ENCODE peak calls at places on chromosomes 16 and 17, in four cellular contexts. One of them, this sample, is unnamed.
A peak's percentile ranks its signal among the peaks of the same experiment; 100 is the strongest.

GRCh38 chr17:43755389-43755875 is 3.2 kb downstream of the SOST start:
- ATAC-seq in CD4-positive, CD25-positive, alpha-beta regulatory T cell: no peak
- ATAC-seq in left lung: peak; percentile 48
- ATAC-seq in upper lobe of right lung: peak; percentile 4
- ATAC-seq in this sample: no peak

GRCh38 chr17:27319536-27320221 is 25.8 kb downstream of the WSB1 start:
- ATAC-seq in CD4-positive, CD25-positive, alpha-beta regulatory T cell: no peak
- ATAC-seq in left lung: peak; percentile 59
- ATAC-seq in upper lobe of right lung: peak; percentile 67
- ATAC-seq in this sample: peak; percentile 75

GRCh38 chr16:85903576-85903975 is 4.6 kb downstream of the IRF8 start:
- ATAC-seq in CD4-positive, CD25-positive, alpha-beta regulatory T cell: no peak
- ATAC-seq in left lung: no peak
- ATAC-seq in upper lobe of right lung: peak; percentile 8
- ATAC-seq in this sample: no peak

GRCh38 chr16:49747654-49748053 is 108.3 kb downstream of the ZNF423 start:
- ATAC-seq in CD4-positive, CD25-positive, alpha-beta regulatory T cell: no peak
- ATAC-seq in left lung: no peak
- ATAC-seq in upper lobe of right lung: no peak
- ATAC-seq in this sample: peak; percentile 13

GRCh38 chr17:62717589-62718342 is 90.3 kb downstream of the MRC2 start:
- ATAC-seq in CD4-positive, CD25-positive, alpha-beta regulatory T cell: no peak
- ATAC-seq in left lung: no peak
- ATAC-seq in upper lobe of right lung: no peak
- ATAC-seq in this sample: no peak

GRCh38 chr17:44402564-44403172 is 13.2 kb upstream of the ITGA2B start:
- ATAC-seq in CD4-positive, CD25-positive, alpha-beta regulatory T cell: no peak
- ATAC-seq in left lung: no peak
- ATAC-seq in upper lobe of right lung: no peak
- ATAC-seq in this sample: no peak

GRCh38 chr17:50920891-50921595 is 54.9 kb upstream of the TOB1 start:
- ATAC-seq in CD4-positive, CD25-positive, alpha-beta regulatory T cell: no peak
- ATAC-seq in left lung: no peak
- ATAC-seq in upper lobe of right lung: no peak
- ATAC-seq in this sample: no peak

GRCh38 chr17:50165066-50165465 is 739 bp upstream of the SGCA start:
- ATAC-seq in CD4-positive, CD25-positive, alpha-beta regulatory T cell: no peak
- ATAC-seq in left lung: no peak
- ATAC-seq in upper lobe of right lung: no peak
- ATAC-seq in this sample: no peak

GRCh38 chr17:42706732-42707131 is 24.4 kb downstream of the CNTNAP1 start:
- ATAC-seq in CD4-positive, CD25-positive, alpha-beta regulatory T cell: peak; percentile 78
- ATAC-seq in left lung: no peak
- ATAC-seq in upper lobe of right lung: no peak
- ATAC-seq in this sample: no peak

GRCh38 chr16:69083306-69083941 is 22.0 kb upstream of the HAS3 start:
- ATAC-seq in CD4-positive, CD25-positive, alpha-beta regulatory T cell: no peak
- ATAC-seq in left lung: peak; percentile 49
- ATAC-seq in upper lobe of right lung: peak; percentile 72
- ATAC-seq in this sample: no peak

GRCh38 chr17:6135216-6135615 is 65.0 kb downstream of the WSCD1 start:
- ATAC-seq in CD4-positive, CD25-positive, alpha-beta regulatory T cell: no peak
- ATAC-seq in left lung: no peak
- ATAC-seq in upper lobe of right lung: no peak
- ATAC-seq in this sample: no peak

DNA sequence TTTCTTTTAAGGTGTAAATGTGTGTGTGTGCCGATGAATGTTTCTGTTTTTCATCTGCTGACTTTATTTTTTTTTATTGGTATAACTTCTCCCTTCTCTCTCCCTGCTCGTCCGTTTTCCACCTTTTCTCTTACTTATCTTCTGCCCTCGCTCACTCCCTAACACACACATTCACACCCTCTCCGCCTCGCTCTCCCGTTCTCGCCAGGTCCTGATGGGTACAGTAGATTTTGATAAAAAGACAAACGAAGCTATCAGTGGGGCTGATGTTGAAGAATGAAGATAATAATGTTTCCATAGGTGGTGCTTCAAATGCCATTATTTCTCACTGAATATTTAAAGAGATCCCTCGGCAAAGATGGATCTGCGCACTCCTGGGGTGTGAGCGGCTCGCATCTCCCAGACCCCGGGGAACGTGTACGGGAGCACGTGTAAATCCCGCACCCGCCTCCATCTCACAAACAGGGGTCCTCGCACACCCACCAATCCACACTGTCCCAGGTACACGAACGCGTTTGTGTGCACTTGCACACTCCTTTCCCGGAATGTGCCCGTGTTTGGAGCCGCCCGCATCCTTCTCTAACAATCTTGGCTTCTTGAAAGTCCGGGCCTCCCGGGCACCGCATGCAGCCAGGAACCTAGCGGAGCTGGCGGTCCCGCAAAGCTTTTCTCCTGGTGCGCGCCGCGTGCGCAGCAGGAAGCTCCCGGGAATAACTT is 2.4 kb upstream of the SALL1 start:
- ATAC-seq in CD4-positive, CD25-positive, alpha-beta regulatory T cell: no peak
- ATAC-seq in left lung: no peak
- ATAC-seq in upper lobe of right lung: no peak
- ATAC-seq in this sample: no peak
- H3K4me3 ChIP-seq in CD4-positive, CD25-positive, alpha-beta regulatory T cell: no peak overlapping the region
- H3K4me3 ChIP-seq in left lung: no peak overlapping the region
- H3K4me3 ChIP-seq in upper lobe of right lung: no peak overlapping the region
- H3K4me3 ChIP-seq in this sample: no peak overlapping the region

GRCh38 chr17:82567286-82567685 is 47.8 kb downstream of the FOXK2 start:
- ATAC-seq in CD4-positive, CD25-positive, alpha-beta regulatory T cell: no peak
- ATAC-seq in left lung: no peak
- ATAC-seq in upper lobe of right lung: no peak
- ATAC-seq in this sample: no peak

GRCh38 chr17:82570282-82570681 is 50.8 kb downstream of the FOXK2 start:
- ATAC-seq in CD4-positive, CD25-positive, alpha-beta regulatory T cell: no peak
- ATAC-seq in left lung: no peak
- ATAC-seq in upper lobe of right lung: no peak
- ATAC-seq in this sample: no peak

GRCh38 chr17:82566129-82566995 is 46.8 kb downstream of the FOXK2 start:
- ATAC-seq in CD4-positive, CD25-positive, alpha-beta regulatory T cell: no peak
- ATAC-seq in left lung: no peak
- ATAC-seq in upper lobe of right lung: no peak
- ATAC-seq in this sample: no peak

GRCh38 chr17:82569621-82570020 is 50.1 kb downstream of the FOXK2 start:
- ATAC-seq in CD4-positive, CD25-positive, alpha-beta regulatory T cell: no peak
- ATAC-seq in left lung: no peak
- ATAC-seq in upper lobe of right lung: no peak
- ATAC-seq in this sample: no peak

GRCh38 chr17:82568997-82569393 is 49.5 kb downstream of the FOXK2 start:
- ATAC-seq in CD4-positive, CD25-positive, alpha-beta regulatory T cell: no peak
- ATAC-seq in left lung: peak; percentile 11
- ATAC-seq in upper lobe of right lung: no peak
- ATAC-seq in this sample: no peak
- H3K27ac ChIP-seq in CD4-positive, CD25-positive, alpha-beta regulatory T cell: no peak overlapping the region
- H3K27ac ChIP-seq in left lung: peak overlapping the region; percentile 42
- H3K27ac ChIP-seq in upper lobe of right lung: peak overlapping the region; percentile 42
- H3K27ac ChIP-seq in this sample: no peak overlapping the region

GRCh38 chr17:36088559-36089376 is 1.2 kb downstream of the CCL3 start:
- ATAC-seq in CD4-positive, CD25-positive, alpha-beta regulatory T cell: no peak
- ATAC-seq in left lung: no peak
- ATAC-seq in upper lobe of right lung: peak; percentile 8
- ATAC-seq in this sample: no peak
- H3K4me3 ChIP-seq in CD4-positive, CD25-positive, alpha-beta regulatory T cell: no peak overlapping the region
- H3K4me3 ChIP-seq in left lung: no peak overlapping the region
- H3K4me3 ChIP-seq in upper lobe of right lung: no peak overlapping the region
- H3K4me3 ChIP-seq in this sample: no peak overlapping the region

GRCh38 chr16:20903889-20904506 is 3.4 kb downstream of the LYRM1 start:
- ATAC-seq in CD4-positive, CD25-positive, alpha-beta regulatory T cell: no peak
- ATAC-seq in left lung: no peak
- ATAC-seq in upper lobe of right lung: no peak
- ATAC-seq in this sample: no peak

GRCh38 chr16:20904507-20905079 is 4.0 kb downstream of the LYRM1 start:
- ATAC-seq in CD4-positive, CD25-positive, alpha-beta regulatory T cell: no peak
- ATAC-seq in left lung: no peak
- ATAC-seq in upper lobe of right lung: peak; percentile 2
- ATAC-seq in this sample: no peak

GRCh38 chr16:20906225-20906870 is 5.8 kb downstream of the LYRM1 start:
- ATAC-seq in CD4-positive, CD25-positive, alpha-beta regulatory T cell: no peak
- ATAC-seq in left lung: peak; percentile 32
- ATAC-seq in upper lobe of right lung: peak; percentile 8
- ATAC-seq in this sample: peak; percentile 79

GRCh38 chr16:20905576-20905975 is 5.0 kb downstream of the LYRM1 start:
- ATAC-seq in CD4-positive, CD25-positive, alpha-beta regulatory T cell: no peak
- ATAC-seq in left lung: no peak
- ATAC-seq in upper lobe of right lung: no peak
- ATAC-seq in this sample: no peak

DNA sequence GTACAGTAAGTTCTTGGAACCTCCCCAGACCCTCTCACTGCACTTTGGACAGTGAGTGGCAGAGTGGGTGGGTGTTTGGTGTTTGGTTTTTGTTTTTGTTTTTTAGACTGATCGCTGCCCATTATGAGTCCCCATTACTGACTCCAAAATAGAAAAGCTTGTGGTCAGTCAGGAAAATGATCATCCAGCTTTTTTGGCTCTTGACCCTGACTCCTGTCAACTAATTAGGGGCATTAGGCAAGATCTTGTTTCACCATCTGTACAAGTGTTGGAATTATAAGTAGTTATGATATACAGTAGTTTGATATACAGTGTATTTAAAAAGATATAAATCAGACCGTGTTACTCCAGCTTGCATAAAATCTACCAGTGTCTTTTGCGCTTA is 6.3 kb downstream of the LYRM1 start:
- ATAC-seq in CD4-positive, CD25-positive, alpha-beta regulatory T cell: no peak
- ATAC-seq in left lung: no peak
- ATAC-seq in upper lobe of right lung: no peak
- ATAC-seq in this sample: peak; percentile 29
- H3K27ac ChIP-seq in CD4-positive, CD25-positive, alpha-beta regulatory T cell: no peak overlapping the region
- H3K27ac ChIP-seq in left lung: peak overlapping the region; percentile 97
- H3K27ac ChIP-seq in upper lobe of right lung: peak overlapping the region; percentile 56
- H3K27ac ChIP-seq in this sample: peak overlapping the region; percentile 99

GRCh38 chr17:82028246-82028645 is 3.2 kb upstream of the RAC3 start:
- ATAC-seq in CD4-positive, CD25-positive, alpha-beta regulatory T cell: no peak
- ATAC-seq in left lung: no peak
- ATAC-seq in upper lobe of right lung: no peak
- ATAC-seq in this sample: no peak
- H3K4me3 ChIP-seq in CD4-positive, CD25-positive, alpha-beta regulatory T cell: no peak overlapping the region
- H3K4me3 ChIP-seq in left lung: no peak overlapping the region
- H3K4me3 ChIP-seq in upper lobe of right lung: no peak overlapping the region
- H3K4me3 ChIP-seq in this sample: no peak overlapping the region

GRCh38 chr16:67941469-67942199 is 2.3 kb downstream of the LCAT start:
- ATAC-seq in CD4-positive, CD25-positive, alpha-beta regulatory T cell: no peak
- ATAC-seq in left lung: no peak
- ATAC-seq in upper lobe of right lung: no peak
- ATAC-seq in this sample: no peak

GRCh38 chr16:67942200-67942509 is 1.8 kb downstream of the LCAT start:
- ATAC-seq in CD4-positive, CD25-positive, alpha-beta regulatory T cell: peak; percentile 36
- ATAC-seq in left lung: peak; percentile 34
- ATAC-seq in upper lobe of right lung: peak; percentile 58
- ATAC-seq in this sample: no peak

GRCh38 chr16:67942510-67943255 is 1.2 kb downstream of the LCAT start:
- ATAC-seq in CD4-positive, CD25-positive, alpha-beta regulatory T cell: no peak
- ATAC-seq in left lung: no peak
- ATAC-seq in upper lobe of right lung: no peak
- ATAC-seq in this sample: no peak

GRCh38 chr16:67943619-67944503 is at the start of gene LCAT:
- ATAC-seq in CD4-positive, CD25-positive, alpha-beta regulatory T cell: no peak
- ATAC-seq in left lung: peak; percentile 18
- ATAC-seq in upper lobe of right lung: peak; percentile 15
- ATAC-seq in this sample: peak; percentile 80

GRCh38 chr16:67943256-67943618 is 683 bp downstream of the LCAT start:
- ATAC-seq in CD4-positive, CD25-positive, alpha-beta regulatory T cell: no peak
- ATAC-seq in left lung: no peak
- ATAC-seq in upper lobe of right lung: no peak
- ATAC-seq in this sample: no peak
- H3K27ac ChIP-seq in CD4-positive, CD25-positive, alpha-beta regulatory T cell: no peak overlapping the region
- H3K27ac ChIP-seq in left lung: peak overlapping the region; percentile 18
- H3K27ac ChIP-seq in upper lobe of right lung: no peak overlapping the region
- H3K27ac ChIP-seq in this sample: peak overlapping the region; percentile 84